ENCODE peak calls at places on chromosome 12, in eight cellular contexts. One of them, this sample, is unnamed.

GRCh38 chr12:131347732-131348131 is 363.2 kb upstream of the SFSWAP start:
- DNase-seq in Right ventricle myocardium inferior: no peak
- DNase-seq in endothelial cell: no peak
- DNase-seq in hypothalamus: no peak
- DNase-seq in H9: no peak
- DNase-seq in dermis blood vessel endothelial cell: no peak
- DNase-seq in stimulated activated CD8-positive, alpha-beta memory T cell treated with anti-CD3 and anti-CD28 coated beads, Interleukin-15, amount 100 ng/mL, for 24 hours: no peak
- DNase-seq in activated naive CD4-positive, alpha-beta T cell treated with anti-CD3 and anti-CD28 coated beads, Interleukin-2, amount 10 ng/mL, durations not matched to agents 7 days and 5 days: no peak
- DNase-seq in this sample: no peak

GRCh38 chr12:121537814-121538698 is 42.8 kb downstream of the KDM2B start:
- DNase-seq in H9: no peak
- DNase-seq in dermis blood vessel endothelial cell: peak
- DNase-seq in hypothalamus: no peak
- DNase-seq in Right ventricle myocardium inferior: peak
- DNase-seq in stimulated activated CD8-positive, alpha-beta memory T cell treated with anti-CD3 and anti-CD28 coated beads, Interleukin-15, amount 100 ng/mL, for 24 hours: no peak
- DNase-seq in endothelial cell: peak
- DNase-seq in activated naive CD4-positive, alpha-beta T cell treated with anti-CD3 and anti-CD28 coated beads, Interleukin-2, amount 10 ng/mL, durations not matched to agents 7 days and 5 days: peak
- DNase-seq in this sample: peak

GRCh38 chr12:130192667-130193345 is 30.5 kb downstream of the FZD10 start:
- DNase-seq in H9: peak
- DNase-seq in endothelial cell: no peak
- DNase-seq in activated naive CD4-positive, alpha-beta T cell treated with anti-CD3 and anti-CD28 coated beads, Interleukin-2, amount 10 ng/mL, durations not matched to agents 7 days and 5 days: no peak
- DNase-seq in stimulated activated CD8-positive, alpha-beta memory T cell treated with anti-CD3 and anti-CD28 coated beads, Interleukin-15, amount 100 ng/mL, for 24 hours: no peak
- DNase-seq in dermis blood vessel endothelial cell: no peak
- DNase-seq in Right ventricle myocardium inferior: no peak
- DNase-seq in hypothalamus: no peak
- DNase-seq in this sample: no peak

GRCh38 chr12:107990325-107990724 is 138.8 kb upstream of the WSCD2 start:
- DNase-seq in dermis blood vessel endothelial cell: peak
- DNase-seq in activated naive CD4-positive, alpha-beta T cell treated with anti-CD3 and anti-CD28 coated beads, Interleukin-2, amount 10 ng/mL, durations not matched to agents 7 days and 5 days: peak
- DNase-seq in endothelial cell: peak
- DNase-seq in Right ventricle myocardium inferior: no peak
- DNase-seq in stimulated activated CD8-positive, alpha-beta memory T cell treated with anti-CD3 and anti-CD28 coated beads, Interleukin-15, amount 100 ng/mL, for 24 hours: no peak
- DNase-seq in hypothalamus: no peak
- DNase-seq in H9: peak
- DNase-seq in this sample: peak

GRCh38 chr12:54991161-54991991 is 6.8 kb upstream of the TESPA1 start:
- DNase-seq in activated naive CD4-positive, alpha-beta T cell treated with anti-CD3 and anti-CD28 coated beads, Interleukin-2, amount 10 ng/mL, durations not matched to agents 7 days and 5 days: peak
- DNase-seq in Right ventricle myocardium inferior: no peak
- DNase-seq in hypothalamus: no peak
- DNase-seq in H9: no peak
- DNase-seq in endothelial cell: no peak
- DNase-seq in dermis blood vessel endothelial cell: no peak
- DNase-seq in stimulated activated CD8-positive, alpha-beta memory T cell treated with anti-CD3 and anti-CD28 coated beads, Interleukin-15, amount 100 ng/mL, for 24 hours: no peak
- DNase-seq in this sample: no peak

GRCh38 chr12:12735301-12735700 is 18.1 kb downstream of the CDKN1B start:
- DNase-seq in hypothalamus: no peak
- DNase-seq in H9: no peak
- DNase-seq in activated naive CD4-positive, alpha-beta T cell treated with anti-CD3 and anti-CD28 coated beads, Interleukin-2, amount 10 ng/mL, durations not matched to agents 7 days and 5 days: no peak
- DNase-seq in Right ventricle myocardium inferior: no peak
- DNase-seq in dermis blood vessel endothelial cell: no peak
- DNase-seq in endothelial cell: no peak
- DNase-seq in stimulated activated CD8-positive, alpha-beta memory T cell treated with anti-CD3 and anti-CD28 coated beads, Interleukin-15, amount 100 ng/mL, for 24 hours: no peak
- DNase-seq in this sample: no peak

GRCh38 chr12:12916135-12916956 is 25.0 kb downstream of the GPRC5A start:
- DNase-seq in activated naive CD4-positive, alpha-beta T cell treated with anti-CD3 and anti-CD28 coated beads, Interleukin-2, amount 10 ng/mL, durations not matched to agents 7 days and 5 days: peak
- DNase-seq in Right ventricle myocardium inferior: peak
- DNase-seq in endothelial cell: peak
- DNase-seq in stimulated activated CD8-positive, alpha-beta memory T cell treated with anti-CD3 and anti-CD28 coated beads, Interleukin-15, amount 100 ng/mL, for 24 hours: peak
- DNase-seq in H9: peak
- DNase-seq in dermis blood vessel endothelial cell: peak
- DNase-seq in hypothalamus: peak
- DNase-seq in this sample: peak

GRCh38 chr12:100827901-100828520 is 33.4 kb downstream of the ANO4 start:
- DNase-seq in hypothalamus: no peak
- DNase-seq in dermis blood vessel endothelial cell: no peak
- DNase-seq in H9: no peak
- DNase-seq in activated naive CD4-positive, alpha-beta T cell treated with anti-CD3 and anti-CD28 coated beads, Interleukin-2, amount 10 ng/mL, durations not matched to agents 7 days and 5 days: no peak
- DNase-seq in stimulated activated CD8-positive, alpha-beta memory T cell treated with anti-CD3 and anti-CD28 coated beads, Interleukin-15, amount 100 ng/mL, for 24 hours: no peak
- DNase-seq in endothelial cell: peak
- DNase-seq in Right ventricle myocardium inferior: no peak
- DNase-seq in this sample: peak

GRCh38 chr12:75455839-75456238 is 24.7 kb upstream of the GLIPR1 start:
- DNase-seq in hypothalamus: no peak
- DNase-seq in endothelial cell: no peak
- DNase-seq in activated naive CD4-positive, alpha-beta T cell treated with anti-CD3 and anti-CD28 coated beads, Interleukin-2, amount 10 ng/mL, durations not matched to agents 7 days and 5 days: no peak
- DNase-seq in dermis blood vessel endothelial cell: no peak
- DNase-seq in stimulated activated CD8-positive, alpha-beta memory T cell treated with anti-CD3 and anti-CD28 coated beads, Interleukin-15, amount 100 ng/mL, for 24 hours: no peak
- DNase-seq in Right ventricle myocardium inferior: no peak
- DNase-seq in H9: no peak
- DNase-seq in this sample: no peak

GRCh38 chr12:62625238-62625637 is 158.6 kb downstream of the MON2 start:
- DNase-seq in H9: no peak
- DNase-seq in stimulated activated CD8-positive, alpha-beta memory T cell treated with anti-CD3 and anti-CD28 coated beads, Interleukin-15, amount 100 ng/mL, for 24 hours: no peak
- DNase-seq in hypothalamus: no peak
- DNase-seq in endothelial cell: no peak
- DNase-seq in Right ventricle myocardium inferior: no peak
- DNase-seq in dermis blood vessel endothelial cell: no peak
- DNase-seq in activated naive CD4-positive, alpha-beta T cell treated with anti-CD3 and anti-CD28 coated beads, Interleukin-2, amount 10 ng/mL, durations not matched to agents 7 days and 5 days: no peak
- DNase-seq in this sample: no peak

GRCh38 chr12:121893901-121894540 is 5.4 kb downstream of the PSMD9 start:
- DNase-seq in dermis blood vessel endothelial cell: peak
- DNase-seq in activated naive CD4-positive, alpha-beta T cell treated with anti-CD3 and anti-CD28 coated beads, Interleukin-2, amount 10 ng/mL, durations not matched to agents 7 days and 5 days: peak
- DNase-seq in endothelial cell: no peak
- DNase-seq in Right ventricle myocardium inferior: no peak
- DNase-seq in stimulated activated CD8-positive, alpha-beta memory T cell treated with anti-CD3 and anti-CD28 coated beads, Interleukin-15, amount 100 ng/mL, for 24 hours: no peak
- DNase-seq in hypothalamus: no peak
- DNase-seq in H9: peak
- DNase-seq in this sample: no peak

GRCh38 chr12:24537241-24537860 is 411.6 kb downstream of the BCAT1 start:
- DNase-seq in H9: no peak
- DNase-seq in hypothalamus: no peak
- DNase-seq in dermis blood vessel endothelial cell: no peak
- DNase-seq in activated naive CD4-positive, alpha-beta T cell treated with anti-CD3 and anti-CD28 coated beads, Interleukin-2, amount 10 ng/mL, durations not matched to agents 7 days and 5 days: no peak
- DNase-seq in Right ventricle myocardium inferior: no peak
- DNase-seq in endothelial cell: no peak
- DNase-seq in stimulated activated CD8-positive, alpha-beta memory T cell treated with anti-CD3 and anti-CD28 coated beads, Interleukin-15, amount 100 ng/mL, for 24 hours: no peak
- DNase-seq in this sample: no peak

GRCh38 chr12:8867786-8868185 is 45.4 kb downstream of the A2ML1 start:
- DNase-seq in dermis blood vessel endothelial cell: no peak
- DNase-seq in activated naive CD4-positive, alpha-beta T cell treated with anti-CD3 and anti-CD28 coated beads, Interleukin-2, amount 10 ng/mL, durations not matched to agents 7 days and 5 days: no peak
- DNase-seq in H9: no peak
- DNase-seq in endothelial cell: no peak
- DNase-seq in hypothalamus: no peak
- DNase-seq in Right ventricle myocardium inferior: no peak
- DNase-seq in stimulated activated CD8-positive, alpha-beta memory T cell treated with anti-CD3 and anti-CD28 coated beads, Interleukin-15, amount 100 ng/mL, for 24 hours: no peak
- DNase-seq in this sample: no peak

GRCh38 chr12:94649349-94650142 is 811 bp downstream of the TMCC3 start:
- DNase-seq in endothelial cell: peak
- DNase-seq in dermis blood vessel endothelial cell: peak
- DNase-seq in Right ventricle myocardium inferior: peak
- DNase-seq in activated naive CD4-positive, alpha-beta T cell treated with anti-CD3 and anti-CD28 coated beads, Interleukin-2, amount 10 ng/mL, durations not matched to agents 7 days and 5 days: peak
- DNase-seq in stimulated activated CD8-positive, alpha-beta memory T cell treated with anti-CD3 and anti-CD28 coated beads, Interleukin-15, amount 100 ng/mL, for 24 hours: no peak
- DNase-seq in hypothalamus: peak
- DNase-seq in H9: peak
- DNase-seq in this sample: peak

GRCh38 chr12:70351076-70351475 is 15.0 kb upstream of the KCNMB4 start:
- DNase-seq in stimulated activated CD8-positive, alpha-beta memory T cell treated with anti-CD3 and anti-CD28 coated beads, Interleukin-15, amount 100 ng/mL, for 24 hours: no peak
- DNase-seq in dermis blood vessel endothelial cell: no peak
- DNase-seq in endothelial cell: no peak
- DNase-seq in activated naive CD4-positive, alpha-beta T cell treated with anti-CD3 and anti-CD28 coated beads, Interleukin-2, amount 10 ng/mL, durations not matched to agents 7 days and 5 days: no peak
- DNase-seq in H9: no peak
- DNase-seq in hypothalamus: no peak
- DNase-seq in Right ventricle myocardium inferior: no peak
- DNase-seq in this sample: no peak

GRCh38 chr12:111398530-111398929 is 7.2 kb upstream of the SH2B3 start:
- DNase-seq in H9: no peak
- DNase-seq in dermis blood vessel endothelial cell: peak
- DNase-seq in endothelial cell: no peak
- DNase-seq in activated naive CD4-positive, alpha-beta T cell treated with anti-CD3 and anti-CD28 coated beads, Interleukin-2, amount 10 ng/mL, durations not matched to agents 7 days and 5 days: no peak
- DNase-seq in hypothalamus: no peak
- DNase-seq in stimulated activated CD8-positive, alpha-beta memory T cell treated with anti-CD3 and anti-CD28 coated beads, Interleukin-15, amount 100 ng/mL, for 24 hours: no peak
- DNase-seq in Right ventricle myocardium inferior: no peak
- DNase-seq in this sample: no peak

GRCh38 chr12:100365411-100365810 is 8.5 kb downstream of the SLC17A8 start:
- DNase-seq in stimulated activated CD8-positive, alpha-beta memory T cell treated with anti-CD3 and anti-CD28 coated beads, Interleukin-15, amount 100 ng/mL, for 24 hours: no peak
- DNase-seq in Right ventricle myocardium inferior: no peak
- DNase-seq in activated naive CD4-positive, alpha-beta T cell treated with anti-CD3 and anti-CD28 coated beads, Interleukin-2, amount 10 ng/mL, durations not matched to agents 7 days and 5 days: no peak
- DNase-seq in dermis blood vessel endothelial cell: peak
- DNase-seq in hypothalamus: no peak
- DNase-seq in endothelial cell: no peak
- DNase-seq in H9: no peak
- DNase-seq in this sample: no peak

GRCh38 chr12:50985322-50985721 is 33.0 kb downstream of the HIGD1C start:
- DNase-seq in activated naive CD4-positive, alpha-beta T cell treated with anti-CD3 and anti-CD28 coated beads, Interleukin-2, amount 10 ng/mL, durations not matched to agents 7 days and 5 days: no peak
- DNase-seq in dermis blood vessel endothelial cell: peak
- DNase-seq in H9: no peak
- DNase-seq in endothelial cell: no peak
- DNase-seq in hypothalamus: no peak
- DNase-seq in Right ventricle myocardium inferior: no peak
- DNase-seq in stimulated activated CD8-positive, alpha-beta memory T cell treated with anti-CD3 and anti-CD28 coated beads, Interleukin-15, amount 100 ng/mL, for 24 hours: no peak
- DNase-seq in this sample: no peak

GRCh38 chr12:125772403-125772802 is 707.2 kb downstream of the AACS start:
- DNase-seq in H9: no peak
- DNase-seq in endothelial cell: no peak
- DNase-seq in dermis blood vessel endothelial cell: no peak
- DNase-seq in stimulated activated CD8-positive, alpha-beta memory T cell treated with anti-CD3 and anti-CD28 coated beads, Interleukin-15, amount 100 ng/mL, for 24 hours: no peak
- DNase-seq in Right ventricle myocardium inferior: no peak
- DNase-seq in hypothalamus: no peak
- DNase-seq in activated naive CD4-positive, alpha-beta T cell treated with anti-CD3 and anti-CD28 coated beads, Interleukin-2, amount 10 ng/mL, durations not matched to agents 7 days and 5 days: no peak
- DNase-seq in this sample: no peak

GRCh38 chr12:110247340-110248095 is 33.5 kb upstream of the ATP2A2 start:
- DNase-seq in activated naive CD4-positive, alpha-beta T cell treated with anti-CD3 and anti-CD28 coated beads, Interleukin-2, amount 10 ng/mL, durations not matched to agents 7 days and 5 days: no peak
- DNase-seq in hypothalamus: no peak
- DNase-seq in endothelial cell: no peak
- DNase-seq in H9: no peak
- DNase-seq in stimulated activated CD8-positive, alpha-beta memory T cell treated with anti-CD3 and anti-CD28 coated beads, Interleukin-15, amount 100 ng/mL, for 24 hours: no peak
- DNase-seq in Right ventricle myocardium inferior: no peak
- DNase-seq in dermis blood vessel endothelial cell: no peak
- DNase-seq in this sample: no peak

GRCh38 chr12:14239935-14240872 is 125.3 kb upstream of the ATF7IP start:
- DNase-seq in Right ventricle myocardium inferior: no peak
- DNase-seq in dermis blood vessel endothelial cell: no peak
- DNase-seq in hypothalamus: no peak
- DNase-seq in endothelial cell: no peak
- DNase-seq in stimulated activated CD8-positive, alpha-beta memory T cell treated with anti-CD3 and anti-CD28 coated beads, Interleukin-15, amount 100 ng/mL, for 24 hours: no peak
- DNase-seq in activated naive CD4-positive, alpha-beta T cell treated with anti-CD3 and anti-CD28 coated beads, Interleukin-2, amount 10 ng/mL, durations not matched to agents 7 days and 5 days: peak
- DNase-seq in H9: peak
- DNase-seq in this sample: peak

GRCh38 chr12:67275380-67275913 is 6.3 kb downstream of the CAND1 start:
- DNase-seq in dermis blood vessel endothelial cell: no peak
- DNase-seq in endothelial cell: no peak
- DNase-seq in stimulated activated CD8-positive, alpha-beta memory T cell treated with anti-CD3 and anti-CD28 coated beads, Interleukin-15, amount 100 ng/mL, for 24 hours: no peak
- DNase-seq in Right ventricle myocardium inferior: no peak
- DNase-seq in activated naive CD4-positive, alpha-beta T cell treated with anti-CD3 and anti-CD28 coated beads, Interleukin-2, amount 10 ng/mL, durations not matched to agents 7 days and 5 days: no peak
- DNase-seq in hypothalamus: no peak
- DNase-seq in H9: no peak
- DNase-seq in this sample: no peak

GRCh38 chr12:104720346-104721064 is 237.6 kb downstream of the SLC41A2 start:
- DNase-seq in hypothalamus: no peak
- DNase-seq in activated naive CD4-positive, alpha-beta T cell treated with anti-CD3 and anti-CD28 coated beads, Interleukin-2, amount 10 ng/mL, durations not matched to agents 7 days and 5 days: peak
- DNase-seq in endothelial cell: no peak
- DNase-seq in Right ventricle myocardium inferior: no peak
- DNase-seq in dermis blood vessel endothelial cell: peak
- DNase-seq in stimulated activated CD8-positive, alpha-beta memory T cell treated with anti-CD3 and anti-CD28 coated beads, Interleukin-15, amount 100 ng/mL, for 24 hours: no peak
- DNase-seq in H9: no peak
- DNase-seq in this sample: no peak

GRCh38 chr12:75844985-75845384 is 186.6 kb downstream of the PHLDA1 start:
- DNase-seq in dermis blood vessel endothelial cell: no peak
- DNase-seq in endothelial cell: no peak
- DNase-seq in stimulated activated CD8-positive, alpha-beta memory T cell treated with anti-CD3 and anti-CD28 coated beads, Interleukin-15, amount 100 ng/mL, for 24 hours: no peak
- DNase-seq in Right ventricle myocardium inferior: no peak
- DNase-seq in H9: no peak
- DNase-seq in hypothalamus: no peak
- DNase-seq in activated naive CD4-positive, alpha-beta T cell treated with anti-CD3 and anti-CD28 coated beads, Interleukin-2, amount 10 ng/mL, durations not matched to agents 7 days and 5 days: no peak
- DNase-seq in this sample: no peak

GRCh38 chr12:64780531-64781373 is 21.5 kb upstream of the GNS start:
- DNase-seq in endothelial cell: peak
- DNase-seq in activated naive CD4-positive, alpha-beta T cell treated with anti-CD3 and anti-CD28 coated beads, Interleukin-2, amount 10 ng/mL, durations not matched to agents 7 days and 5 days: peak
- DNase-seq in dermis blood vessel endothelial cell: peak
- DNase-seq in stimulated activated CD8-positive, alpha-beta memory T cell treated with anti-CD3 and anti-CD28 coated beads, Interleukin-15, amount 100 ng/mL, for 24 hours: no peak
- DNase-seq in Right ventricle myocardium inferior: peak
- DNase-seq in hypothalamus: peak
- DNase-seq in H9: peak
- DNase-seq in this sample: peak

GRCh38 chr12:26126340-26127284 is 1.8 kb upstream of the BHLHE41 start:
- DNase-seq in activated naive CD4-positive, alpha-beta T cell treated with anti-CD3 and anti-CD28 coated beads, Interleukin-2, amount 10 ng/mL, durations not matched to agents 7 days and 5 days: peak
- DNase-seq in Right ventricle myocardium inferior: peak
- DNase-seq in stimulated activated CD8-positive, alpha-beta memory T cell treated with anti-CD3 and anti-CD28 coated beads, Interleukin-15, amount 100 ng/mL, for 24 hours: no peak
- DNase-seq in hypothalamus: peak
- DNase-seq in dermis blood vessel endothelial cell: peak
- DNase-seq in H9: peak
- DNase-seq in endothelial cell: peak
- DNase-seq in this sample: peak

GRCh38 chr12:110983811-110984210 is 63.4 kb upstream of the MYL2 start:
- DNase-seq in Right ventricle myocardium inferior: no peak
- DNase-seq in dermis blood vessel endothelial cell: no peak
- DNase-seq in hypothalamus: no peak
- DNase-seq in activated naive CD4-positive, alpha-beta T cell treated with anti-CD3 and anti-CD28 coated beads, Interleukin-2, amount 10 ng/mL, durations not matched to agents 7 days and 5 days: no peak
- DNase-seq in stimulated activated CD8-positive, alpha-beta memory T cell treated with anti-CD3 and anti-CD28 coated beads, Interleukin-15, amount 100 ng/mL, for 24 hours: no peak
- DNase-seq in H9: no peak
- DNase-seq in endothelial cell: no peak
- DNase-seq in this sample: no peak

GRCh38 chr12:89648211-89648930 is 60.3 kb downstream of the ATP2B1 start:
- DNase-seq in dermis blood vessel endothelial cell: no peak
- DNase-seq in Right ventricle myocardium inferior: no peak
- DNase-seq in activated naive CD4-positive, alpha-beta T cell treated with anti-CD3 and anti-CD28 coated beads, Interleukin-2, amount 10 ng/mL, durations not matched to agents 7 days and 5 days: no peak
- DNase-seq in hypothalamus: no peak
- DNase-seq in H9: peak
- DNase-seq in stimulated activated CD8-positive, alpha-beta memory T cell treated with anti-CD3 and anti-CD28 coated beads, Interleukin-15, amount 100 ng/mL, for 24 hours: no peak
- DNase-seq in endothelial cell: no peak
- DNase-seq in this sample: no peak

GRCh38 chr12:109731806-109732205 is 18.2 kb downstream of the FAM222A start:
- DNase-seq in H9: no peak
- DNase-seq in dermis blood vessel endothelial cell: no peak
- DNase-seq in activated naive CD4-positive, alpha-beta T cell treated with anti-CD3 and anti-CD28 coated beads, Interleukin-2, amount 10 ng/mL, durations not matched to agents 7 days and 5 days: no peak
- DNase-seq in hypothalamus: no peak
- DNase-seq in endothelial cell: no peak
- DNase-seq in stimulated activated CD8-positive, alpha-beta memory T cell treated with anti-CD3 and anti-CD28 coated beads, Interleukin-15, amount 100 ng/mL, for 24 hours: no peak
- DNase-seq in Right ventricle myocardium inferior: peak
- DNase-seq in this sample: peak

GRCh38 chr12:44972746-44973421 is 78.0 kb downstream of the DBX2 start:
- DNase-seq in endothelial cell: no peak
- DNase-seq in Right ventricle myocardium inferior: no peak
- DNase-seq in stimulated activated CD8-positive, alpha-beta memory T cell treated with anti-CD3 and anti-CD28 coated beads, Interleukin-15, amount 100 ng/mL, for 24 hours: no peak
- DNase-seq in activated naive CD4-positive, alpha-beta T cell treated with anti-CD3 and anti-CD28 coated beads, Interleukin-2, amount 10 ng/mL, durations not matched to agents 7 days and 5 days: peak
- DNase-seq in H9: peak
- DNase-seq in hypothalamus: no peak
- DNase-seq in dermis blood vessel endothelial cell: no peak
- DNase-seq in this sample: peak

GRCh38 chr12:121400332-121401139 is 618 bp downstream of the RNF34 start:
- DNase-seq in H9: peak
- DNase-seq in stimulated activated CD8-positive, alpha-beta memory T cell treated with anti-CD3 and anti-CD28 coated beads, Interleukin-15, amount 100 ng/mL, for 24 hours: peak
- DNase-seq in Right ventricle myocardium inferior: peak
- DNase-seq in activated naive CD4-positive, alpha-beta T cell treated with anti-CD3 and anti-CD28 coated beads, Interleukin-2, amount 10 ng/mL, durations not matched to agents 7 days and 5 days: peak
- DNase-seq in dermis blood vessel endothelial cell: peak
- DNase-seq in hypothalamus: no peak
- DNase-seq in endothelial cell: no peak
- DNase-seq in this sample: peak

GRCh38 chr12:53942467-53942997 is 3.9 kb downstream of the HOXC13 start:
- DNase-seq in activated naive CD4-positive, alpha-beta T cell treated with anti-CD3 and anti-CD28 coated beads, Interleukin-2, amount 10 ng/mL, durations not matched to agents 7 days and 5 days: no peak
- DNase-seq in endothelial cell: no peak
- DNase-seq in Right ventricle myocardium inferior: no peak
- DNase-seq in stimulated activated CD8-positive, alpha-beta memory T cell treated with anti-CD3 and anti-CD28 coated beads, Interleukin-15, amount 100 ng/mL, for 24 hours: no peak
- DNase-seq in hypothalamus: no peak
- DNase-seq in dermis blood vessel endothelial cell: no peak
- DNase-seq in H9: no peak
- DNase-seq in this sample: no peak

GRCh38 chr12:42128327-42128726 is 16.3 kb downstream of the GXYLT1 start:
- DNase-seq in H9: no peak
- DNase-seq in Right ventricle myocardium inferior: no peak
- DNase-seq in hypothalamus: no peak
- DNase-seq in dermis blood vessel endothelial cell: peak
- DNase-seq in activated naive CD4-positive, alpha-beta T cell treated with anti-CD3 and anti-CD28 coated beads, Interleukin-2, amount 10 ng/mL, durations not matched to agents 7 days and 5 days: no peak
- DNase-seq in stimulated activated CD8-positive, alpha-beta memory T cell treated with anti-CD3 and anti-CD28 coated beads, Interleukin-15, amount 100 ng/mL, for 24 hours: no peak
- DNase-seq in endothelial cell: no peak
- DNase-seq in this sample: no peak

GRCh38 chr12:100675432-100675831 is 101.9 kb downstream of the GAS2L3 start:
- DNase-seq in activated naive CD4-positive, alpha-beta T cell treated with anti-CD3 and anti-CD28 coated beads, Interleukin-2, amount 10 ng/mL, durations not matched to agents 7 days and 5 days: no peak
- DNase-seq in dermis blood vessel endothelial cell: peak
- DNase-seq in Right ventricle myocardium inferior: no peak
- DNase-seq in endothelial cell: no peak
- DNase-seq in hypothalamus: no peak
- DNase-seq in stimulated activated CD8-positive, alpha-beta memory T cell treated with anti-CD3 and anti-CD28 coated beads, Interleukin-15, amount 100 ng/mL, for 24 hours: no peak
- DNase-seq in H9: no peak
- DNase-seq in this sample: no peak

This sample was measured in nephron progenitor cell.